ENCODE peak calls at places on chromosomes 6 and 20, in six cellular contexts. S, P, J, F, O and L are unnamed samples.

GRCh38 chr20:47973519-47974233 is 188.4 kb upstream of the SULF2 start:
- DNase-seq in S (no peak), P (no peak), J (no peak), F (no peak), O (no peak), L (peak; percentile 91)

GRCh38 chr20:15986690-15987089 is 586.6 kb downstream of the KIF16B start:
- DNase-seq in S (no peak), P (no peak), J (no peak), F (no peak), O (no peak), L (no peak)

GRCh38 chr20:31918471-31919105 is 33.3 kb downstream of the PDRG1 start:
- DNase-seq in S (no peak), P (no peak), J (no peak), F (no peak), O (no peak), L (no peak)

GRCh38 chr6:49001856-49002255 is 461.2 kb downstream of the MMUT start:
- DNase-seq in S (no peak), P (peak; percentile 59), J (no peak), F (peak; percentile 61), O (no peak), L (no peak)

GRCh38 chr6:158040804-158041347 is 59.2 kb downstream of the SYNJ2 start:
- DNase-seq in S (no peak), P (peak; percentile 88), J (no peak), F (peak; percentile 80), O (no peak), L (peak; percentile 57)

GRCh38 chr6:4369616-4370015 is 234.2 kb upstream of the ECI2 start:
- DNase-seq in S (peak; percentile 27), P (peak; percentile 88), J (no peak), F (peak; percentile 89), O (peak; percentile 28), L (no peak)

GRCh38 chr20:49230575-49231211 is 11.5 kb downstream of the DDX27 start:
- DNase-seq in S (no peak), P (no peak), J (no peak), F (no peak), O (no peak), L (no peak)

GRCh38 chr6:135586844-135587243 is 89.3 kb upstream of the AHI1 start:
- DNase-seq in S (no peak), P (peak; percentile 17), J (no peak), F (no peak), O (peak; percentile 4), L (no peak)

GRCh38 chr6:158538741-158539140 is 21.1 kb upstream of the TMEM181 start:
- DNase-seq in S (no peak), P (no peak), J (no peak), F (no peak), O (no peak), L (no peak)

GRCh38 chr6:45663181-45664180 is 285.7 kb upstream of the SUPT3H start:
- DNase-seq in S (no peak), P (peak; percentile 33), J (no peak), F (no peak), O (no peak), L (peak; percentile 83)

GRCh38 chr6:132446842-132447241 is 45.6 kb upstream of the MOXD1 start:
- DNase-seq in S (no peak), P (no peak), J (no peak), F (no peak), O (no peak), L (no peak)

GRCh38 chr6:104613416-104614001 is 246.2 kb downstream of the HACE1 start:
- DNase-seq in S (no peak), P (peak; percentile 53), J (no peak), F (no peak), O (no peak), L (no peak)

GRCh38 chr6:137724495-137725211 is 142.4 kb upstream of the TNFAIP3 start:
- DNase-seq in S (no peak), P (no peak), J (no peak), F (peak; percentile 38), O (no peak), L (no peak)

GRCh38 chr6:133568970-133569889 is 319.7 kb upstream of the TCF21 start:
- DNase-seq in S (no peak), P (peak; percentile 86), J (no peak), F (peak; percentile 97), O (peak; percentile 7), L (no peak)

GRCh38 chr20:7274870-7275269 is 507.4 kb downstream of the BMP2 start:
- DNase-seq in S (no peak), P (no peak), J (no peak), F (no peak), O (no peak), L (no peak)

GRCh38 chr20:58715709-58716475 is 23.3 kb downstream of the NPEPL1 start:
- DNase-seq in S (no peak), P (no peak), J (peak; percentile 24), F (no peak), O (no peak), L (peak; percentile 55)

GRCh38 chr20:58235010-58235409 is 6.6 kb upstream of the ANKRD60 start:
- DNase-seq in S (no peak), P (no peak), J (no peak), F (no peak), O (no peak), L (no peak)

GRCh38 chr6:158849899-158850806 is 31.0 kb upstream of the EZR start:
- DNase-seq in S (no peak), P (peak; percentile 84), J (peak; percentile 54), F (peak; percentile 95), O (no peak), L (no peak)

GRCh38 chr20:5731753-5732366 is 18.3 kb upstream of the SHLD1 start:
- DNase-seq in S (no peak), P (peak; percentile 78), J (no peak), F (no peak), O (no peak), L (no peak)

GRCh38 chr6:17584241-17584803 is 15.8 kb upstream of the FAM8A1 start:
- DNase-seq in S (peak; percentile 76), P (peak; percentile 89), J (no peak), F (peak; percentile 80), O (peak; percentile 76), L (no peak)

GRCh38 chr6:147699637-147700036 is 191.1 kb downstream of the SAMD5 start:
- DNase-seq in S (peak; percentile 39), P (peak; percentile 22), J (no peak), F (peak; percentile 84), O (no peak), L (no peak)

GRCh38 chr20:15916623-15917022 is 656.6 kb downstream of the KIF16B start:
- DNase-seq in S (no peak), P (no peak), J (no peak), F (no peak), O (no peak), L (no peak)

GRCh38 chr6:157983439-157984119 is 1.9 kb downstream of the SYNJ2 start:
- DNase-seq in S (no peak), P (no peak), J (no peak), F (peak; percentile 35), O (no peak), L (no peak)

GRCh38 chr20:37518059-37518458 is 3.0 kb upstream of the NNAT start:
- DNase-seq in S (no peak), P (no peak), J (peak; percentile 17), F (no peak), O (no peak), L (no peak)

GRCh38 chr6:5846889-5847288 is 159.8 kb downstream of the NRN1 start:
- DNase-seq in S (no peak), P (no peak), J (no peak), F (no peak), O (no peak), L (no peak)

GRCh38 chr6:159217595-159218275 is 48.5 kb downstream of the FNDC1 start:
- DNase-seq in S (no peak), P (peak; percentile 32), J (peak; percentile 38), F (no peak), O (no peak), L (peak; percentile 83)

GRCh38 chr20:51602131-51602530 is 59.6 kb upstream of the NFATC2 start:
- DNase-seq in S (no peak), P (no peak), J (no peak), F (no peak), O (no peak), L (no peak)

GRCh38 chr6:155330133-155330734 is 15.9 kb upstream of the TFB1M start:
- DNase-seq in S (no peak), P (no peak), J (no peak), F (no peak), O (no peak), L (no peak)

GRCh38 chr6:155329460-155330132 is 15.3 kb upstream of the TFB1M start:
- DNase-seq in S (no peak), P (no peak), J (no peak), F (no peak), O (no peak), L (no peak)

GRCh38 chr6:155327326-155328073 is 13.2 kb upstream of the TFB1M start:
- DNase-seq in S (peak; percentile 46), P (peak; percentile 88), J (peak; percentile 61), F (peak; percentile 77), O (peak; percentile 31), L (no peak)

GRCh38 chr6:155328539-155329459 is 14.5 kb upstream of the TFB1M start:
- DNase-seq in S (no peak), P (peak; percentile 11), J (peak; percentile 92), F (no peak), O (no peak), L (no peak)

GRCh38 chr6:155328074-155328538 is 13.8 kb upstream of the TFB1M start:
- DNase-seq in S (no peak), P (no peak), J (no peak), F (no peak), O (no peak), L (no peak)
- TF ChIP-seq CTCF in S (no peak), P (no peak), J (no peak), F (no peak), O (no peak), L (no peak)

GRCh38 chr20:63519765-63520593 is 586 bp upstream of the PPDPF start:
- DNase-seq in S (no peak), P (peak; percentile 42), J (no peak), F (no peak), O (no peak), L (peak; percentile 93)

GRCh38 chr20:63522091-63522868 is 1.7 kb downstream of the PPDPF start:
- DNase-seq in S (no peak), P (no peak), J (no peak), F (no peak), O (no peak), L (peak; percentile 70)

GRCh38 chr20:63520594-63520938 is at the start of gene PPDPF:
- DNase-seq in S (no peak), P (peak; percentile 83), J (peak; percentile 89), F (peak; percentile 66), O (no peak), L (peak; percentile 96)

GRCh38 chr20:63521602-63522001 is 1.0 kb downstream of the PPDPF start:
- DNase-seq in S (no peak), P (no peak), J (no peak), F (no peak), O (no peak), L (peak; percentile 85)

GRCh38 chr20:63520939-63521601 is 505 bp downstream of the PPDPF start:
- DNase-seq in S (no peak), P (peak; percentile 73), J (peak; percentile 89), F (peak; percentile 60), O (peak; percentile 21), L (peak; percentile 96)
- TF ChIP-seq CTCF in S (no peak), P (no peak), J (no peak), F (no peak), O (no peak), L (no peak)

GRCh38 chr6:19852090-19852457 is 14.9 kb downstream of the ID4 start:
- DNase-seq in S (no peak), P (no peak), J (no peak), F (no peak), O (no peak), L (no peak)
- TF ChIP-seq CTCF in S (no peak), P (no peak), J (no peak), F (no peak), O (no peak), L (no peak)

GRCh38 chr6:1316482-1317220 is 4.8 kb downstream of the FOXQ1 start:
- DNase-seq in S (no peak), P (peak; percentile 18), J (peak; percentile 73), F (no peak), O (no peak), L (peak; percentile 80)
- TF ChIP-seq CTCF in S (peak; percentile 4), P (no peak), J (no peak), F (no peak), O (no peak), L (no peak)